ENCODE peak calls at places on chromosomes 3 and 15, in five cellular contexts. H is stimulated activated effector memory CD8-positive, alpha-beta T cell treated with anti-CD3 and anti-CD28 coated beads, Interleukin-12 subunit alpha, Interleukin-12 subunit beta, amount 100 ng/mL, for 72 hours; S is WTC11; L is activated CD8-positive, alpha-beta T cell treated with anti-CD3 and anti-CD28 coated beads for 36 hours; R is stimulated activated CD4-positive, alpha-beta T cell treated with anti-CD3 and anti-CD28 coated beads, Interleukin-1b, Interleukin-23, amount 100 ng/mL, for 4 hours. G is an unnamed sample.
A peak's percentile ranks its signal among the peaks of the same experiment; 100 is the strongest.

GRCh38 chr15:27495963-27496459 is 525.0 kb downstream of the GABRG3 start:
- DNase-seq in H (no peak), S (no peak), L (no peak), R (no peak), G (no peak)

GRCh38 chr3:76943058-76943457 is 96.8 kb upstream of the ROBO2 start:
- DNase-seq in H (no peak), S (no peak), L (no peak), R (no peak), G (no peak)

GRCh38 chr3:28348637-28349396 is at the start of the genes AZI2 and ZCWPW2:
- DNase-seq in H (peak; percentile 97), S (peak; percentile 89), L (peak; percentile 95), R (peak; percentile 90), G (peak; percentile 93)

GRCh38 chr15:90647326-90647725 is 69.8 kb upstream of the BLM start:
- DNase-seq in H (no peak), S (no peak), L (no peak), R (no peak), G (no peak)

GRCh38 chr3:72095521-72095920 is 310.6 kb upstream of the PROK2 start:
- DNase-seq in H (no peak), S (no peak), L (no peak), R (no peak), G (no peak)

GRCh38 chr3:66442254-66443249 is 58.3 kb downstream of the LRIG1 start:
- DNase-seq in H (no peak), S (peak; percentile 70), L (no peak), R (no peak), G (no peak)

GRCh38 chr15:76140069-76140454 is 80.3 kb downstream of the TMEM266 start:
- DNase-seq in H (no peak), S (peak; percentile 38), L (no peak), R (no peak), G (no peak)

GRCh38 chr3:9192238-9192637 is 57.2 kb downstream of the SRGAP3 start:
- DNase-seq in H (no peak), S (no peak), L (no peak), R (no peak), G (no peak)

GRCh38 chr15:76340802-76341365 is 4.3 kb downstream of the ISL2 start:
- DNase-seq in H (peak; percentile 70), S (no peak), L (peak; percentile 64), R (peak; percentile 31), G (peak; percentile 62)

GRCh38 chr15:51883436-51883835 is 54.0 kb downstream of the TMOD3 start:
- DNase-seq in H (no peak), S (no peak), L (no peak), R (no peak), G (no peak)

GRCh38 chr3:112121577-112122547 is 11.2 kb downstream of the GCSAM start:
- DNase-seq in H (no peak), S (no peak), L (no peak), R (no peak), G (no peak)

GRCh38 chr3:107641572-107642307 is 119.0 kb downstream of the BBX start:
- DNase-seq in H (no peak), S (no peak), L (no peak), R (no peak), G (no peak)

GRCh38 chr15:77823736-77824135 is 191.0 kb upstream of the LINGO1 start:
- DNase-seq in H (no peak), S (no peak), L (no peak), R (no peak), G (no peak)

GRCh38 chr3:101381809-101382208 is 61.4 kb upstream of the IMPG2 start:
- DNase-seq in H (no peak), S (no peak), L (no peak), R (no peak), G (no peak)